ENCODE peak calls at places on chromosomes 13 and 19, in four cellular contexts. I is GM23248, K is HCT116, N is astrocyte. P is an unnamed sample.

GRCh38 chr13:92074658-92075057 is 676.2 kb downstream of the GPC5 start:
- DNase-seq in I (no peak), K (no peak), N (no peak), P (no peak)

GRCh38 chr13:76882431-76882830 is 3.8 kb downstream of the KCTD12 start:
- DNase-seq in I (peak; percentile 63), K (no peak), N (peak; percentile 23), P (peak; percentile 61)

GRCh38 chr13:97241761-97242160 is 19.6 kb downstream of the MBNL2 start:
- DNase-seq in I (no peak), K (no peak), N (no peak), P (no peak)

GRCh38 chr13:109494955-109495354 is 291.4 kb downstream of the IRS2 start:
- DNase-seq in I (peak; percentile 91), K (no peak), N (peak; percentile 81), P (peak; percentile 81)

GRCh38 chr13:41064493-41064892 is 3.2 kb downstream of the WBP4 start:
- DNase-seq in I (peak; percentile 87), K (no peak), N (peak; percentile 76), P (peak; percentile 36)

GRCh38 chr19:48603001-48603400 is 3.5 kb upstream of the SPACA4 start:
- DNase-seq in I (no peak), K (no peak), N (no peak), P (peak; percentile 91)

GRCh38 chr19:33683881-33684549 is 62.3 kb downstream of the CHST8 start:
- DNase-seq in I (peak; percentile 74), K (no peak), N (peak; percentile 18), P (peak; percentile 95)

GRCh38 chr13:40109324-40109958 is 454.0 kb downstream of the COG6 start:
- DNase-seq in I (peak; percentile 97), K (no peak), N (peak; percentile 99), P (peak; percentile 84)

GRCh38 chr13:103140001-103140671 is 73.9 kb upstream of the SLC10A2 start:
- DNase-seq in I (peak; percentile 1), K (peak; percentile 16), N (no peak), P (no peak)

GRCh38 chr19:45171211-45171623 is 6.8 kb downstream of the TRAPPC6A start:
- DNase-seq in I (no peak), K (no peak), N (no peak), P (peak; percentile 47)

GRCh38 chr13:47858678-47859050 is 142.4 kb downstream of the SUCLA2 start:
- DNase-seq in I (peak; percentile 86), K (no peak), N (peak; percentile 69), P (no peak)

GRCh38 chr13:71672527-71672926 is 194.5 kb downstream of the DACH1 start:
- DNase-seq in I (no peak), K (no peak), N (no peak), P (no peak)

GRCh38 chr19:7512400-7512851 is 3.5 kb upstream of the ZNF358 start:
- DNase-seq in I (no peak), K (no peak), N (no peak), P (peak; percentile 68)

GRCh38 chr19:6242677-6243076 is 37.1 kb downstream of the MLLT1 start:
- DNase-seq in I (no peak), K (no peak), N (no peak), P (no peak)

GRCh38 chr13:90272356-90272755 is 1075.1 kb upstream of the MIR17HG start:
- DNase-seq in I (peak; percentile 46), K (no peak), N (peak; percentile 87), P (no peak)

GRCh38 chr13:64849174-64849573 is 2381.0 kb downstream of the PCDH9 start:
- DNase-seq in I (no peak), K (no peak), N (no peak), P (no peak)

GRCh38 chr19:48826606-48827020 is 9.7 kb downstream of the HSD17B14 start:
- DNase-seq in I (no peak), K (no peak), N (no peak), P (no peak)

GRCh38 chr13:51626749-51627148 is 42.5 kb downstream of the WDFY2 start:
- DNase-seq in I (no peak), K (no peak), N (no peak), P (no peak)

GRCh38 chr13:31282741-31283455 is 83.1 kb downstream of the B3GLCT start:
- DNase-seq in I (no peak), K (no peak), N (no peak), P (no peak)

GRCh38 chr13:100235311-100235901 is 146.5 kb downstream of the PCCA start:
- DNase-seq in I (peak; percentile 71), K (peak; percentile 45), N (peak; percentile 24), P (peak; percentile 78)

GRCh38 chr13:32905063-32905863 is 111.0 kb upstream of the KL start:
- DNase-seq in I (peak; percentile 67), K (no peak), N (peak; percentile 86), P (no peak)

GRCh38 chr19:27861411-27861975 is 1351.5 kb downstream of the UQCRFS1 start:
- DNase-seq in I (no peak), K (no peak), N (no peak), P (no peak)

GRCh38 chr13:42720116-42720857 is 61.1 kb upstream of the FAM216B start:
- DNase-seq in I (peak; percentile 98), K (peak; percentile 60), N (peak; percentile 96), P (peak; percentile 62)

GRCh38 chr19:13005253-13005652 is 10.0 kb downstream of the NFIX start:
- DNase-seq in I (no peak), K (no peak), N (no peak), P (peak; percentile 34)

GRCh38 chr19:13002970-13003540 is 7.8 kb downstream of the NFIX start:
- DNase-seq in I (no peak), K (no peak), N (no peak), P (no peak)

GRCh38 chr19:13002389-13002898 is 7.2 kb downstream of the NFIX start:
- DNase-seq in I (peak; percentile 66), K (no peak), N (no peak), P (no peak)

GRCh38 chr19:13005861-13006370 is 10.6 kb downstream of the NFIX start:
- DNase-seq in I (peak; percentile 26), K (no peak), N (no peak), P (no peak)

DNA sequence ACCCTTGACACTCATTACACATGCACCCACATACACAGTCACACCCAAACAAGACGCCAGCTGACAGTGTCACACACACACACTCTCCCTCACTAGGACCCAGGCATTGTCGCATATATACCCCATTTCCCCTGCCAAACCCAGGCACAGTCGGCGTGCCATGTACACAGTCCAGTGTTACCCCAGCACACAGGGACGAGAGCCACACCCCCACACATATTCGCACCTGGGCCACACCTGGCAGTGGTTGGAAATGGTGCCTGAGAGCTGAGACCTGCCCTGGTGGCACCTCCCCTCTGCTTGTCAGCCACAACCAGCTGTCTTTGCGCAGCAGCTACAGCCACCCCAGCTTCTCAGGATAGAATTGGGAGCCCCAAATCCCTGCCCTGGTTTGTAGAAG is 9.0 kb downstream of the NFIX start:
- DNase-seq in I (no peak), K (no peak), N (no peak), P (peak; percentile 61)
- H3K27ac ChIP-seq in I (no peak overlapping the region), K (no peak overlapping the region), N (no peak overlapping the region), P (no peak overlapping the region)

GRCh38 chr19:47056416-47056815 is 8.0 kb upstream of the TMEM160 start:
- DNase-seq in I (no peak), K (no peak), N (no peak), P (no peak)
- H2AFZ ChIP-seq in I (no peak overlapping the region), K (no peak overlapping the region), N (no peak overlapping the region), P (no peak overlapping the region)

DNA sequence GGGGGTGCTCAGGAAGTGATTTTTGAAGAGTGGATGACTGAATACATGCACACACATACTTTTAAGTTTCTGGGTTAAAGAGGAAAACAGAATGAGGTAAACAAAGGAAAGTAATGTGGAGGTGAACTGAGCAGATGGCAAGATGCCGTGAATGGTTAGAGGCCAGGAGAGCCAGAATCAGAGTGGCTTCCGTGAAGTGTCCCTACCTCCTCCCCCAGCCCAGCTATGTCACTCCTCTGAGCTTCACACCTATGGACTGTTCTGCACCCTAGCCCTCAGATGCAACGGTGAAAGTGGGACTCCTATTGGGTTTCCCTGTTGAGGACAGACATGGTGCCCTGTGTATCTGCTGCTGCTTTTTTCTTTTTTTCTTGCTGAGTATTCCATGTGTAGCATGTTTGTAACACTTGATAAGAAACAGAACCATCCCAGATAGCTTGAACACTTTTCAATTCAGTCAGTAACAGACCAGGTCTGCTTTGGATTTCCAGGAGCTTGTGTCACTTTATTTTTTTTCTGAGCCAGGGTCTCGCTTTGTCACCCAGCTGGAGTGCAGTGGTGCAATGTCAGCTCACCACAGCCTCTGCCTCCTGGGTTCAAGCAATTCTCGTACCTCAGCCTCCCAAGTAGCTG is 43.9 kb downstream of the BBC3 start:
- DNase-seq in I (no peak), K (no peak), N (no peak), P (no peak)
- H3K27ac ChIP-seq in I (no peak overlapping the region), K (peak overlapping the region; percentile 76), N (no peak overlapping the region), P (no peak overlapping the region)

GRCh38 chr19:38648789-38649304 is 1.4 kb downstream of the ACTN4 start:
- DNase-seq in I (peak; percentile 17), K (no peak), N (no peak), P (peak; percentile 73)
- H2AFZ ChIP-seq in I (no peak overlapping the region), K (no peak overlapping the region), N (no peak overlapping the region), P (no peak overlapping the region)

DNA sequence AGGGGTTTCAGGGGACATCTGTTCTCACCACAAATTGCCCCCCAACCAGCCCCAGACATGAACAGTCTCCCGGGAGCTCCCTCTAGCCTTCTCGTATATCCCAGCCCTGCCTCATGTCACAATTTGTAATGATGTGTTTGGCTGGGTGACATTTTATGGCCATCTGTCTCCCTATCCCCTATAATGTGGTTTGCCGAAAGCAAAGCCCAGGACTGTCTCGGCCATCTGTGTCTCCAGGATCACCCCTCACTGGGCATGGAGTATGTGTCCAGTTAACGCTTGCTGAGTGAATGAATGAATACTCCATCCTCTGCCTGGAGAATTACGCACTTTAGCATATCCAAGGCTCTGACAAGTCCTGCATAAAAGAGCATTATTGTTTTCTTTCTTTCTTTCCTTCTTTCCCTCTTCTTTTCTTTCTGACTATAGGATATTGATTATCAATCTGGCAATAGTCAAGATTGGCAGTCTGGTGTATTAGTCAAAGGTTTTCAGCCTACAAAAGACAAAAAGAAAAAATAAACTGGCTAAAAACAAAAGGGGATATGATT is 15.1 kb downstream of the HPN start:
- DNase-seq in I (no peak), K (no peak), N (no peak), P (peak; percentile 66)
- H3K27ac ChIP-seq in I (no peak overlapping the region), K (no peak overlapping the region), N (no peak overlapping the region), P (no peak overlapping the region)

DNA sequence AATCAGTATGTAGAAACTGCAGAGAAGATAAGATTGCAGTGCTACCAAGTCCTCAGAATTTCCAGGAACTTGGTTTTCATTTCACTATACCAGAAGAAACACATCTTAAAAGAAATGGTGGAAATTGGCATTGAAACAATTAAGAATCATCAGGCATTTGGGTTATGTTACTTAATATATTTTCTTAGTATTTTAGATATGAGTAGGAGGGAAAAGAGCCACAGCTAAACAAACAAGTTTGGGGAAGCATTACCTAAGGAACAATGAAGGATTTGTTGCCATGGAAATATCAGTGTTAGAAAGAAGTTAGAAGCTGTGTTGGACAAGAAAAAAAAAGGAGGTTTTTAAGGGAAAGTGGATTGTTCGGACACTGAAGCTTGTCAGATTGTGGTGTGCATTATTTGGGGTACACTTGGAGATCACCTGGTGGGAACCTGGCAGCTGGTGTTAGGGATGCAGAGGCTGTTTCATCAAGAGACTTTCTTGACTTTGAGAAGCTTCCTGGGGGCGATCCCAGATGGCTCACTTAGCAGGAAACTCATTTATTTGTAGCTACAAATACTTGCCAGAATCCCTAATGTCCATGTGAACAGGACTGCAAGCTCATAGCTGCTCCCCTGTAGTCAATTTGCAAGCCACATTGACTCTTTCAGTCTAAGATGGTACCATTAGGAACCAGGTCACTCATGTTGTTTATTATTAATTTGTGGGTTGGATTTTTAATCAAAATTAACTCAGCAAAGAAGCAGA is 246.7 kb downstream of the RFC3 start:
- DNase-seq in I (no peak), K (no peak), N (peak; percentile 21), P (no peak)
- H2AFZ ChIP-seq in I (no peak overlapping the region), K (peak overlapping the region; percentile 27), N (peak overlapping the region; percentile 46), P (no peak overlapping the region)